ENCODE peak calls at places on chromosomes 6 and 20, in six cellular contexts. One of them, this sample, is unnamed.
A peak's percentile ranks its signal among the peaks of the same experiment; 100 is the strongest.

GRCh38 chr6:16576391-16577368 is 184.6 kb downstream of the ATXN1 start:
- DNase-seq in fibroblast of lung: no peak
- DNase-seq in transverse colon: peak; percentile 37
- DNase-seq in IMR-90: no peak
- DNase-seq in cardiac muscle cell: no peak
- DNase-seq in endothelial cell: no peak
- DNase-seq in this sample: no peak

GRCh38 chr6:70215460-70215859 is 87.4 kb downstream of the COL9A1 start:
- DNase-seq in cardiac muscle cell: no peak
- DNase-seq in endothelial cell: no peak
- DNase-seq in fibroblast of lung: no peak
- DNase-seq in IMR-90: no peak
- DNase-seq in transverse colon: no peak
- DNase-seq in this sample: no peak

GRCh38 chr6:68760941-68761676 is 126.0 kb downstream of the ADGRB3 start:
- DNase-seq in IMR-90: no peak
- DNase-seq in cardiac muscle cell: peak; percentile 14
- DNase-seq in endothelial cell: no peak
- DNase-seq in fibroblast of lung: no peak
- DNase-seq in transverse colon: no peak
- DNase-seq in this sample: no peak

GRCh38 chr6:57220083-57220703 is 1.9 kb downstream of the RAB23 start:
- DNase-seq in transverse colon: no peak
- DNase-seq in endothelial cell: no peak
- DNase-seq in cardiac muscle cell: no peak
- DNase-seq in fibroblast of lung: no peak
- DNase-seq in IMR-90: no peak
- DNase-seq in this sample: no peak

GRCh38 chr20:37758332-37758731 is 64.5 kb downstream of the CTNNBL1 start:
- DNase-seq in cardiac muscle cell: no peak
- DNase-seq in fibroblast of lung: peak; percentile 1
- DNase-seq in endothelial cell: peak; percentile 9
- DNase-seq in transverse colon: no peak
- DNase-seq in IMR-90: no peak
- DNase-seq in this sample: peak; percentile 19

GRCh38 chr6:166997348-166997747 is 1.8 kb upstream of the CEP43 start:
- DNase-seq in IMR-90: no peak
- DNase-seq in cardiac muscle cell: no peak
- DNase-seq in endothelial cell: no peak
- DNase-seq in transverse colon: no peak
- DNase-seq in fibroblast of lung: no peak
- DNase-seq in this sample: no peak

GRCh38 chr6:114282268-114282667 is 60.6 kb downstream of the HS3ST5 start:
- DNase-seq in transverse colon: no peak
- DNase-seq in fibroblast of lung: no peak
- DNase-seq in cardiac muscle cell: no peak
- DNase-seq in IMR-90: no peak
- DNase-seq in endothelial cell: no peak
- DNase-seq in this sample: no peak

GRCh38 chr6:159852877-159853276 is 37.9 kb upstream of the MAS1 start:
- DNase-seq in endothelial cell: no peak
- DNase-seq in transverse colon: no peak
- DNase-seq in fibroblast of lung: peak; percentile 22
- DNase-seq in IMR-90: no peak
- DNase-seq in cardiac muscle cell: no peak
- DNase-seq in this sample: no peak

GRCh38 chr20:7758436-7758835 is 181.8 kb downstream of the HAO1 start:
- DNase-seq in fibroblast of lung: no peak
- DNase-seq in endothelial cell: no peak
- DNase-seq in IMR-90: no peak
- DNase-seq in transverse colon: no peak
- DNase-seq in cardiac muscle cell: no peak
- DNase-seq in this sample: no peak

GRCh38 chr6:12408752-12409151 is 118.6 kb downstream of the EDN1 start:
- DNase-seq in IMR-90: no peak
- DNase-seq in cardiac muscle cell: no peak
- DNase-seq in transverse colon: no peak
- DNase-seq in endothelial cell: peak; percentile 6
- DNase-seq in fibroblast of lung: no peak
- DNase-seq in this sample: no peak

GRCh38 chr6:166333172-166333995 is 9.0 kb downstream of the SFT2D1 start:
- DNase-seq in IMR-90: no peak
- DNase-seq in endothelial cell: peak; percentile 25
- DNase-seq in fibroblast of lung: no peak
- DNase-seq in cardiac muscle cell: no peak
- DNase-seq in transverse colon: no peak
- DNase-seq in this sample: no peak

GRCh38 chr6:33254591-33254990 is 17.1 kb downstream of the VPS52 start:
- DNase-seq in transverse colon: no peak
- DNase-seq in IMR-90: no peak
- DNase-seq in endothelial cell: no peak
- DNase-seq in cardiac muscle cell: no peak
- DNase-seq in fibroblast of lung: no peak
- DNase-seq in this sample: no peak

GRCh38 chr20:46354207-46354555 is 45.9 kb upstream of the CDH22 start:
- DNase-seq in IMR-90: no peak
- DNase-seq in cardiac muscle cell: no peak
- DNase-seq in transverse colon: no peak
- DNase-seq in fibroblast of lung: no peak
- DNase-seq in endothelial cell: no peak
- DNase-seq in this sample: no peak

GRCh38 chr6:15336905-15337583 is 91.2 kb downstream of the JARID2 start:
- DNase-seq in endothelial cell: no peak
- DNase-seq in transverse colon: no peak
- DNase-seq in cardiac muscle cell: no peak
- DNase-seq in IMR-90: no peak
- DNase-seq in fibroblast of lung: no peak
- DNase-seq in this sample: no peak

GRCh38 chr6:131063764-131064272 is 773 bp upstream of the EPB41L2 start:
- DNase-seq in IMR-90: no peak
- DNase-seq in fibroblast of lung: no peak
- DNase-seq in cardiac muscle cell: no peak
- DNase-seq in transverse colon: no peak
- DNase-seq in endothelial cell: no peak
- DNase-seq in this sample: no peak
- TF ChIP-seq CTCF in IMR-90: no peak
- TF ChIP-seq CTCF in fibroblast of lung: no peak
- TF ChIP-seq CTCF in cardiac muscle cell: no peak
- TF ChIP-seq CTCF in transverse colon: no peak
- TF ChIP-seq CTCF in endothelial cell: no peak
- TF ChIP-seq CTCF in this sample: no peak

GRCh38 chr6:49607391-49607982 is 29.2 kb downstream of the RHAG start:
- DNase-seq in transverse colon: no peak
- DNase-seq in cardiac muscle cell: no peak
- DNase-seq in IMR-90: no peak
- DNase-seq in fibroblast of lung: no peak
- DNase-seq in endothelial cell: no peak
- DNase-seq in this sample: no peak
- TF ChIP-seq CTCF in transverse colon: no peak
- TF ChIP-seq CTCF in cardiac muscle cell: no peak
- TF ChIP-seq CTCF in IMR-90: no peak
- TF ChIP-seq CTCF in fibroblast of lung: no peak
- TF ChIP-seq CTCF in endothelial cell: peak; percentile 11
- TF ChIP-seq CTCF in this sample: no peak

GRCh38 chr20:36390719-36391415 is 84.7 kb downstream of the DLGAP4 start:
- DNase-seq in fibroblast of lung: no peak
- DNase-seq in cardiac muscle cell: no peak
- DNase-seq in IMR-90: no peak
- DNase-seq in transverse colon: no peak
- DNase-seq in endothelial cell: no peak
- DNase-seq in this sample: no peak
- TF ChIP-seq CTCF in fibroblast of lung: no peak
- TF ChIP-seq CTCF in cardiac muscle cell: no peak
- TF ChIP-seq CTCF in IMR-90: no peak
- TF ChIP-seq CTCF in transverse colon: no peak
- TF ChIP-seq CTCF in endothelial cell: no peak
- TF ChIP-seq CTCF in this sample: no peak

GRCh38 chr6:41073203-41073967 is 611 bp downstream of the NFYA start:
- DNase-seq in IMR-90: peak; percentile 69
- DNase-seq in transverse colon: peak; percentile 91
- DNase-seq in endothelial cell: peak; percentile 87
- DNase-seq in cardiac muscle cell: peak; percentile 93
- DNase-seq in fibroblast of lung: peak; percentile 63
- DNase-seq in this sample: peak; percentile 88
- TF ChIP-seq CTCF in IMR-90: peak; percentile 60
- TF ChIP-seq CTCF in transverse colon: peak; percentile 52
- TF ChIP-seq CTCF in endothelial cell: peak; percentile 79
- TF ChIP-seq CTCF in cardiac muscle cell: peak; percentile 34
- TF ChIP-seq CTCF in fibroblast of lung: peak; percentile 10
- TF ChIP-seq CTCF in this sample: peak; percentile 34

DNA sequence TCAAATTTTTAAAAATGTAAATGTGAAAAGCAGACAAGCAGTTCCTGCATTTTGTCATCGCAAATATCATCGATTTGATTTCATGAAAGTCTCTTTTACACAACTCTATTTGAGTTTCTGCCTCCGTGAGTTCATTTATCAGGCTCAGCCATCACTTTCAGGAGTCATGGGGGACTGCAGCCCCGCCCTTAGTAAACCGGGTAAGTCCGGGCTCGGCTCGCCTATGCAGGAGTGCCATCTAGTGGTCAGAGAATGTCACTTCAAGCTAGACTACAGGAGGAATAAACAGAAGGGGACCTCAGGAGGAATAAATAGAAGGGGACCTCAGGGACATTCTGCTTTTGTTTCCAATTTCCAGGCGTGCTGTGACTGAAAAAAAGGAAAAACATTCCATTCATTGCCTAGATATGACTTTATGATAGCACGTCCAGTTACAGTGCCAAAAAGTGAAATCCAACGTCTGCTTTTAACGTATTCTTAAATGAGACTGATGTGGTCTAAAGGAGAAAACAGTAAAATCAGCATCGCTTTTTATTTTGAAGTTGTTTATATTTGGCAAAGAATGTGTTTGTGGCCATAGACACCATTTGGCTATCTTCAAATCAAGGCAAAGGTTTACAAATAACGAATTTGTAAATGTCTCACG is 333.9 kb downstream of the HACE1 start:
- DNase-seq in cardiac muscle cell: peak; percentile 86
- DNase-seq in IMR-90: peak; percentile 64
- DNase-seq in fibroblast of lung: peak; percentile 76
- DNase-seq in transverse colon: peak; percentile 66
- DNase-seq in endothelial cell: peak; percentile 75
- DNase-seq in this sample: peak; percentile 77
- TF ChIP-seq CTCF in cardiac muscle cell: peak; percentile 89
- TF ChIP-seq CTCF in IMR-90: peak; percentile 85
- TF ChIP-seq CTCF in fibroblast of lung: peak; percentile 93
- TF ChIP-seq CTCF in transverse colon: peak; percentile 82
- TF ChIP-seq CTCF in endothelial cell: peak; percentile 97
- TF ChIP-seq CTCF in this sample: peak; percentile 98

GRCh38 chr6:130715058-130715457 is 112.1 kb upstream of the SMLR1 start:
- DNase-seq in cardiac muscle cell: no peak
- DNase-seq in fibroblast of lung: no peak
- DNase-seq in transverse colon: no peak
- DNase-seq in IMR-90: no peak
- DNase-seq in endothelial cell: no peak
- DNase-seq in this sample: no peak
- TF ChIP-seq CTCF in cardiac muscle cell: no peak
- TF ChIP-seq CTCF in fibroblast of lung: no peak
- TF ChIP-seq CTCF in transverse colon: no peak
- TF ChIP-seq CTCF in IMR-90: no peak
- TF ChIP-seq CTCF in endothelial cell: no peak
- TF ChIP-seq CTCF in this sample: no peak

DNA sequence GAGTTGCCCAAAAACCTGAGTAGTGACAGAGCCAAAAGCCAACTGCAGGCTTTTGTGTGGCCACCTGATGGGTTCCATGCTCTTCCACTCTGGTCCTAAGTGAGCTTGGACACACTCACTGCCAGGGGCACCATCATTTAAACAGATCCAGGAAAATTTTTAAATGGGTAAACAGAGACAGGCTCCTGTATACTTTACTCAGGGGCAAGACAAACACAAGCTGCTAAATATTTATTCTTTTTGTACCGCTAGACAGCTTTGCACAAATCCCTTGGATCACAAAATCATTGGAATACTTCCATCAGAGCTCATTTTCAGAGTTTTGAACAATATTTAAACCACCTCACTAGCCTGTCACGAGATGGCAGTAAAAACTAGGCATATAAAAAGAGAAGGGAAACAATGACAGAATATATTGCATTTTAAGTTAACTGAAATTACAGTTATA is 31.4 kb downstream of the GCLC start:
- DNase-seq in endothelial cell: no peak
- DNase-seq in transverse colon: no peak
- DNase-seq in fibroblast of lung: peak; percentile 41
- DNase-seq in cardiac muscle cell: no peak
- DNase-seq in IMR-90: no peak
- DNase-seq in this sample: no peak
- TF ChIP-seq CTCF in endothelial cell: no peak
- TF ChIP-seq CTCF in transverse colon: no peak
- TF ChIP-seq CTCF in fibroblast of lung: peak; percentile 12
- TF ChIP-seq CTCF in cardiac muscle cell: no peak
- TF ChIP-seq CTCF in IMR-90: peak; percentile 49
- TF ChIP-seq CTCF in this sample: no peak

GRCh38 chr6:142406131-142406530 is 104.3 kb downstream of the ADGRG6 start:
- DNase-seq in transverse colon: no peak
- DNase-seq in cardiac muscle cell: no peak
- DNase-seq in IMR-90: no peak
- DNase-seq in fibroblast of lung: peak; percentile 53
- DNase-seq in endothelial cell: no peak
- DNase-seq in this sample: no peak

GRCh38 chr6:142411145-142411544 is 109.3 kb downstream of the ADGRG6 start:
- DNase-seq in transverse colon: no peak
- DNase-seq in cardiac muscle cell: no peak
- DNase-seq in endothelial cell: no peak
- DNase-seq in fibroblast of lung: no peak
- DNase-seq in IMR-90: no peak
- DNase-seq in this sample: no peak

GRCh38 chr6:142409794-142410193 is 108.0 kb downstream of the ADGRG6 start:
- DNase-seq in cardiac muscle cell: no peak
- DNase-seq in endothelial cell: no peak
- DNase-seq in fibroblast of lung: no peak
- DNase-seq in IMR-90: no peak
- DNase-seq in transverse colon: no peak
- DNase-seq in this sample: no peak

GRCh38 chr6:142407685-142408273 is 106.0 kb downstream of the ADGRG6 start:
- DNase-seq in transverse colon: no peak
- DNase-seq in IMR-90: no peak
- DNase-seq in cardiac muscle cell: no peak
- DNase-seq in endothelial cell: no peak
- DNase-seq in fibroblast of lung: no peak
- DNase-seq in this sample: no peak

GRCh38 chr6:142408409-142408808 is 106.6 kb downstream of the ADGRG6 start:
- DNase-seq in fibroblast of lung: no peak
- DNase-seq in IMR-90: no peak
- DNase-seq in cardiac muscle cell: no peak
- DNase-seq in transverse colon: no peak
- DNase-seq in endothelial cell: no peak
- DNase-seq in this sample: no peak
- TF ChIP-seq CTCF in fibroblast of lung: peak; percentile 22
- TF ChIP-seq CTCF in IMR-90: no peak
- TF ChIP-seq CTCF in cardiac muscle cell: no peak
- TF ChIP-seq CTCF in transverse colon: no peak
- TF ChIP-seq CTCF in endothelial cell: peak; percentile 41
- TF ChIP-seq CTCF in this sample: no peak